ENCODE peak calls at places on chromosomes 4 and X, in four cellular contexts. W is body of pancreas, X is suprapubic skin, U is lower leg skin. F is an unnamed sample.

GRCh38 chrX:109911046-109911445 is 91.9 kb upstream of the TMEM164 start:
- DNase-seq in W (no peak), X (no peak), U (no peak), F (no peak)

GRCh38 chr4:123832173-123833026 is 435.8 kb downstream of the SPRY1 start:
- DNase-seq in W (no peak), X (peak), U (peak), F (no peak)

GRCh38 chr4:168837922-168838321 is 172.1 kb downstream of the CBR4 start:
- DNase-seq in W (no peak), X (no peak), U (no peak), F (no peak)

GRCh38 chrX:23692166-23692565 is 24.9 kb downstream of the PRDX4 start:
- DNase-seq in W (no peak), X (no peak), U (no peak), F (no peak)

GRCh38 chrX:41327359-41327758 is 6.6 kb upstream of the DDX3X start:
- DNase-seq in W (no peak), X (no peak), U (no peak), F (no peak)

GRCh38 chr4:123941306-123941705 is 544.7 kb downstream of the SPRY1 start:
- DNase-seq in W (no peak), X (no peak), U (no peak), F (no peak)

GRCh38 chr4:29559281-29559680 is 1160.9 kb upstream of the PCDH7 start:
- DNase-seq in W (no peak), X (no peak), U (no peak), F (no peak)

GRCh38 chr4:21765810-21766407 is 182.7 kb downstream of the KCNIP4 start:
- DNase-seq in W (peak), X (no peak), U (peak), F (no peak)

GRCh38 chr4:100742045-100742444 is 224.2 kb upstream of the EMCN start:
- DNase-seq in W (no peak), X (no peak), U (no peak), F (no peak)

GRCh38 chrX:7316887-7317286 is 168.9 kb upstream of the PUDP start:
- DNase-seq in W (no peak), X (no peak), U (no peak), F (no peak)

GRCh38 chr4:77327151-77327550 is 170.1 kb downstream of the CCNG2 start:
- DNase-seq in W (no peak), X (no peak), U (no peak), F (no peak)

GRCh38 chrX:44675364-44676024 is 132.8 kb upstream of the FUNDC1 start:
- DNase-seq in W (no peak), X (peak), U (peak), F (no peak)

GRCh38 chr4:19399001-19399400 is 852.7 kb upstream of the SLIT2 start:
- DNase-seq in W (no peak), X (no peak), U (no peak), F (no peak)

GRCh38 chr4:42579903-42580302 is 77.0 kb downstream of the ATP8A1 start:
- DNase-seq in W (no peak), X (no peak), U (no peak), F (no peak)

GRCh38 chrX:23403849-23404248 is 69.2 kb downstream of the PTCHD1 start:
- DNase-seq in W (no peak), X (no peak), U (no peak), F (no peak)

GRCh38 chr4:6134612-6135220 is 65.6 kb downstream of the JAKMIP1 start:
- DNase-seq in W (no peak), X (no peak), U (no peak), F (no peak)

GRCh38 chr4:164350086-164350485 is 403.8 kb upstream of the SMIM31 start:
- DNase-seq in W (no peak), X (no peak), U (no peak), F (no peak)

GRCh38 chr4:147709999-147710398 is 21.9 kb upstream of the ARHGAP10 start:
- DNase-seq in W (no peak), X (no peak), U (no peak), F (no peak)

GRCh38 chr4:26223160-26223559 is 97.7 kb upstream of the RBPJ start:
- DNase-seq in W (no peak), X (no peak), U (no peak), F (no peak)

GRCh38 chr4:3501126-3501824 is 30.9 kb downstream of the LRPAP1 start:
- DNase-seq in W (no peak), X (no peak), U (no peak), F (no peak)

GRCh38 chrX:11180571-11180970 is 69.4 kb downstream of the HCCS start:
- DNase-seq in W (no peak), X (no peak), U (no peak), F (no peak)

GRCh38 chrX:15680401-15680800 is 15.8 kb upstream of the CLTRN start:
- DNase-seq in W (no peak), X (no peak), U (no peak), F (no peak)

GRCh38 chrX:25021132-25021498 is 5.3 kb upstream of the ARX start:
- DNase-seq in W (no peak), X (no peak), U (no peak), F (no peak)

GRCh38 chrX:84611843-84612636 is 109.8 kb upstream of the HDX start:
- DNase-seq in W (no peak), X (no peak), U (no peak), F (no peak)

GRCh38 chrX:40474205-40474626 is 106.6 kb upstream of the ATP6AP2 start:
- DNase-seq in W (peak), X (no peak), U (no peak), F (no peak)

GRCh38 chrX:150768132-150768485 is 74.9 kb downstream of the MTMR1 start:
- DNase-seq in W (no peak), X (no peak), U (no peak), F (no peak)

GRCh38 chr4:58936436-58936835 is 1826.3 kb upstream of the IGFBP7 start:
- DNase-seq in W (no peak), X (no peak), U (no peak), F (no peak)

GRCh38 chr4:81839347-81840042 is 367.8 kb upstream of the RASGEF1B start:
- DNase-seq in W (no peak), X (no peak), U (no peak), F (no peak)

GRCh38 chr4:7073526-7074390 is 5.9 kb upstream of the GRPEL1 start:
- DNase-seq in W (no peak), X (no peak), U (no peak), F (no peak)

GRCh38 chr4:140635606-140636005 is 66.8 kb upstream of the UCP1 start:
- DNase-seq in W (peak), X (no peak), U (no peak), F (no peak)

GRCh38 chr4:76809594-76810305 is 88.2 kb downstream of the SOWAHB start:
- DNase-seq in W (no peak), X (no peak), U (no peak), F (no peak)

GRCh38 chr4:138538743-138539142 is 296.6 kb upstream of the SLC7A11 start:
- DNase-seq in W (no peak), X (no peak), U (no peak), F (no peak)

GRCh38 chr4:183383606-183384005 is 60.8 kb upstream of the CDKN2AIP start:
- DNase-seq in W (no peak), X (peak), U (no peak), F (no peak)

GRCh38 chrX:121782976-121783375 is 735.6 kb downstream of the GLUD2 start:
- DNase-seq in W (no peak), X (no peak), U (no peak), F (no peak)

GRCh38 chr4:126986005-126986404 is 646.8 kb upstream of the INTU start:
- DNase-seq in W (no peak), X (no peak), U (no peak), F (no peak)
- H3K4me3 ChIP-seq in W (no peak), X (no peak), U (no peak), F (no peak)

GRCh38 chrX:1244164-1245076 is 24.2 kb upstream of the CSF2RA start:
- DNase-seq in W (no peak), X (no peak), U (no peak), F (no peak)

GRCh38 chrX:1242901-1243402 is 25.7 kb upstream of the CSF2RA start:
- DNase-seq in W (no peak), X (no peak), U (no peak), F (no peak)

GRCh38 chrX:1239681-1240142 is 27.3 kb upstream of the CRLF2 start:
- DNase-seq in W (peak), X (peak), U (peak), F (no peak)
- H3K4me3 ChIP-seq in W (no peak), X (no peak), U (no peak), F (no peak)

GRCh38 chrX:56228914-56229313 is 3.2 kb upstream of the KLF8 start:
- DNase-seq in W (no peak), X (no peak), U (no peak), F (no peak)

GRCh38 chrX:56233100-56233499 is 944 bp downstream of the KLF8 start:
- DNase-seq in W (no peak), X (no peak), U (no peak), F (no peak)

GRCh38 chrX:56231706-56232105 is 450 bp upstream of the KLF8 start:
- DNase-seq in W (no peak), X (no peak), U (no peak), F (no peak)

GRCh38 chrX:56232221-56233082 is at the start of gene KLF8:
- DNase-seq in W (peak), X (peak), U (peak), F (no peak)

GRCh38 chrX:56233682-56234081 is 1.5 kb downstream of the KLF8 start:
- DNase-seq in W (peak), X (peak), U (peak), F (no peak)
- H3K4me3 ChIP-seq in W (no peak), X (peak), U (no peak), F (peak)

GRCh38 chr4:159400782-159401712 is 298.2 kb downstream of the RAPGEF2 start:
- DNase-seq in W (no peak), X (no peak), U (no peak), F (no peak)
- H3K4me3 ChIP-seq in W (no peak), X (no peak), U (no peak), F (peak)

DNA sequence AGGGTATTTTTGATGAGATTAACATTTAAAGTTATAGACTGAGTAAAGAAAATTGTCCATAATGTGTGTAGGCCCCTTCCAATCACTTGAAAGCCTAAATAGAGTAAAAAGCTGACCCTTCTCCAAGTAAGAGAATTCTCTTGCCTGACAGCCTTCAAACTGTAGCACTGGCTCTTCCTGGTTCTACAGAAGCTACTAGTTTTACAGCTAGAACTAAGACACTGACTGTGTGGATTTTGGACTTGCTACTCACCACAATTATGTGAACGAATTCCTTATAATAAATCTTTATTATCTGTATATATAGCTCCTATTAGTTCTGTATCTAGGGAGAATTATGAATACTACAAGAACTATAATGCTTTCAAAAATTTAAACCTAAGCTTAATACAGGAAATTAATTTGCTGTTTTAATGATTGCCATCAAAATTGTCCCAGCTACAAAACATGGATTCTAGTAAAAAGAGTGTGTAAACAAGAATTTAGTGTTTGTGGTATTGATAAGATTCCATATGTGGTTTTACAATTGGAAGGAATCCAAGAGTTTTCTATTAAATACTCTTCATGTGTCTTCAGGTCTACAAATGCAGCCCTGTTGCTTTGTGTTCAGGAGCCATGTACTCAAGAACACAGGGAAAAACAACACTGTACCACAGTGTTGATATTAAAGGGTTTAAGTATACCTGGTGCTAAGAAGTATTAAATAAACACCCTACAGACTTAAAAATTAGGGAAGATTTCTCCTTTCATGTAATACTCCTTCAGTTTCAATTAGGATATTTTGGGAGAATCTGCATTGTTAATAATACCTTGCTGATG is 366.5 kb downstream of the CXXC4 start:
- DNase-seq in W (no peak), X (no peak), U (no peak), F (no peak)
- H3K4me3 ChIP-seq in W (no peak), X (no peak), U (no peak), F (no peak)

DNA sequence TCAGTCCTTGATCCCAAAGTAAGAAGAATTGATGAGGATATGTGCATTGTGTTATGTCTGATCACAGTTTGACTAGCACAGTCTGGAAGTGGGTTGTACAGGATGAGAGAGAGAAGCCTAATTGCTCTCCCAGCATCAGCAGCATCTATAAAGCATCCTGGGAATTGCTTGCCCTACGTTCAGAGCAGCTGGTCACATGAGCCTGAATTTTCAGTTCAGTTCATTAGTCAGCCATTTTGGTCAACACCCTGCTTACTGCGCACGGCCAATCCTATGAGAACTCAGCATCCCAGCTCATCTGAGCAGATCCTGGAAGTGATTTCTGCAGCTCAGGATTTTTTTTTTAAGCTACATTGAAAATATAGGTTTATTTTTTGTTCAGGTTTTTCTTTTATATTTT is at the start of gene RUFY3:
- DNase-seq in W (no peak), X (no peak), U (peak), F (peak)
- H3K4me3 ChIP-seq in W (no peak), X (peak), U (no peak), F (peak)

GRCh38 chr4:54439831-54440243 is 210.7 kb downstream of the PDGFRA start:
- DNase-seq in W (no peak), X (peak), U (peak), F (no peak)

GRCh38 chr4:54446556-54446955 is 211.2 kb upstream of the KIT start:
- DNase-seq in W (no peak), X (no peak), U (no peak), F (no peak)

DNA sequence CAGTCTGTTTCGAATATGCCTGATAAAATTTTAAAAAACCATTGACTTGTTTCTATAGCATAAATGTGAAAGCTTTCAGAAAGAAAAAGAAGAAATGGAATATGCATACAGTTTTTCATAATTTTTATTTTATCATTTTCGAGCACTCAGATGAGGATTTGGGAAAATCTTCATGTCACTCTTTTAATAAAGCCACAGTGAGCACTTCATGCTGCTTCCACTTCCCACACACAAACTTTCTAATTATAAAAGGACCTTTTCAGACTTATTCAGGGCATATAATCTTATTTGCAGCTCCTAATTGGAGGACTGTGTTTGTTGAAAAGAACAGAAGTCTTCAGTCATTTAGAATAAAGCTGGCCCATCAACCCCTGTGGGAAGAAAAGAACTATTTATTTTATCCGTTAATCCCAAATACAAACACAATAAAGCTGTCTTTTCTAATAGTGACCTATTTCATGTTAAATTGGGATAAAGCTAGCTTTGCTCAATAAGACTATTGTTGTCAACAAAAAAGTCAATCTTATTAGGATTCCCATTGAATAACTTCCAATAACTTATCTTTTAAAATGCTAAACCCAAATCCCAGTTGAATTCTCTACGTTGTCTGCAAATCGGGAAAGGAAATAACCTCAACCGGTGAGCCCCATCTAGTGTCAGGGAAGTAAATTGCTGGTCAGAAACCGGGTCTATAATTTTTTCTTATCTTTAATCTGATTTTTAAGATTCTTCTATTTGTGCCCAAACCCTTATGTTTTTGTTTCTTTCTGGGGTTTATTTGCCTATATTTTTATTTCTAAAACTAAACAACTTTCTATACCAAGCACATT is 211.5 kb downstream of the PDGFRA start:
- DNase-seq in W (no peak), X (no peak), U (no peak), F (no peak)
- H3K4me3 ChIP-seq in W (no peak), X (peak), U (no peak), F (no peak)

DNA sequence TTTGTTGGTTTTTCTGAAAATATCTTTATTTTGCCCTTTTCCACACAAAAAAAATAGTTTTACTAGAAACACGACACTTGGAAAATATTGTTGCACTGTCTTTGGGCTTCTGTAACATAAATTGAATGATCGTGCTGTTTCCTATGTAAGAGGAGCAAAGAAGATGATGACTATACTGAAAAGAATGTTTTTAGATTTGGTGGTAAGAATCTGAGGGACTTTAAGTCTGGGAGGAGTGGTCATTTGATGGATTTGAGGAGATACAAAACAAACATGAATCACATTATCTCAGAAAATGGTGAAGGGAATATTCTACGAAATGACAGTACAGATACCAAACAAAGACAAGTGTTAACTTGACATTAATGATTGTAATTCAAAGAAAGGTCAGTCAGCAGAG is 328.8 kb downstream of the ADAM29 start:
- DNase-seq in W (no peak), X (no peak), U (no peak), F (no peak)
- H3K4me3 ChIP-seq in W (no peak), X (no peak), U (no peak), F (no peak)

GRCh38 chr4:53703267-53703655 is 112.0 kb upstream of the LNX1 start:
- DNase-seq in W (no peak), X (no peak), U (no peak), F (no peak)
- H3K4me3 ChIP-seq in W (no peak), X (peak), U (no peak), F (peak)

GRCh38 chr4:167779280-167779679 is 313.1 kb upstream of the ANXA10 start:
- DNase-seq in W (no peak), X (no peak), U (no peak), F (no peak)

GRCh38 chr4:167774646-167775045 is 317.7 kb upstream of the ANXA10 start:
- DNase-seq in W (no peak), X (no peak), U (no peak), F (no peak)

GRCh38 chr4:167775374-167775773 is 317.0 kb upstream of the ANXA10 start:
- DNase-seq in W (no peak), X (no peak), U (no peak), F (no peak)

GRCh38 chr4:167779864-167780263 is 312.5 kb upstream of the ANXA10 start:
- DNase-seq in W (no peak), X (no peak), U (no peak), F (no peak)
- H3K4me3 ChIP-seq in W (no peak), X (no peak), U (no peak), F (no peak)